ENCODE peak calls at places on chromosomes 6 and 20, in four cellular contexts. H, O, G and V are unnamed samples.

GRCh38 chr6:45668705-45669104 is 291.0 kb upstream of the SUPT3H start:
- DNase-seq in O (no peak), H (no peak), G (no peak), V (no peak)

GRCh38 chr6:37546141-37546871 is 46.6 kb upstream of the CCDC167 start:
- DNase-seq in H (peak; percentile 43), O (no peak), G (no peak), V (no peak)

GRCh38 chr20:17873410-17874270 is 95.0 kb downstream of the SNX5 start:
- DNase-seq in G (peak; percentile 35), O (no peak), H (no peak), V (peak; percentile 21)

GRCh38 chr6:37783025-37783825 is 36.3 kb upstream of the ZFAND3 start:
- DNase-seq in H (no peak), O (peak; percentile 36), G (no peak), V (no peak)

GRCh38 chr6:14035448-14035847 is 82.1 kb upstream of the CD83 start:
- DNase-seq in O (no peak), H (no peak), G (peak; percentile 18), V (peak; percentile 9)

GRCh38 chr6:149717255-149717587 is 680 bp downstream of the LATS1 start:
- DNase-seq in H (no peak), G (no peak), O (no peak), V (no peak)

GRCh38 chr20:31608256-31608980 is 3.3 kb downstream of the ID1 start:
- DNase-seq in G (peak; percentile 92), H (peak; percentile 80), O (no peak), V (peak; percentile 99)

GRCh38 chr6:88141641-88142298 is 24.4 kb downstream of the CNR1 start:
- DNase-seq in G (no peak), O (no peak), H (no peak), V (no peak)

GRCh38 chr6:149545258-149545753 is 537 bp downstream of the PPIL4 start:
- DNase-seq in O (peak; percentile 12), G (peak; percentile 30), H (peak; percentile 33), V (peak; percentile 24)

GRCh38 chr20:18322551-18322950 is 34.2 kb downstream of the ZNF133 start:
- DNase-seq in G (no peak), H (no peak), O (no peak), V (no peak)

GRCh38 chr6:135555550-135555949 is 58.0 kb upstream of the AHI1 start:
- DNase-seq in H (no peak), G (no peak), O (no peak), V (no peak)

GRCh38 chr20:25076731-25077609 is 5.0 kb downstream of the VSX1 start:
- DNase-seq in O (no peak), H (no peak), G (peak; percentile 72), V (peak; percentile 44)

GRCh38 chr6:142752348-142752747 is 192.6 kb downstream of the HIVEP2 start:
- DNase-seq in H (no peak), O (no peak), G (no peak), V (no peak)

GRCh38 chr20:44678990-44679611 is 27.6 kb upstream of the ADA start:
- DNase-seq in H (no peak), G (no peak), O (no peak), V (no peak)

GRCh38 chr6:146543211-146543939 is at the start of gene RAB32:
- DNase-seq in H (peak; percentile 87), G (peak; percentile 80), O (peak; percentile 68), V (peak; percentile 92)
- TF ChIP-seq CTCF in H (peak; percentile 62), G (peak; percentile 56), O (peak; percentile 76), V (peak; percentile 38)

GRCh38 chr6:40714576-40715500 is 127.7 kb upstream of the LRFN2 start:
- DNase-seq in H (no peak), O (no peak), G (no peak), V (peak; percentile 6)
- TF ChIP-seq CTCF in H (no peak), O (no peak), G (no peak), V (no peak)

GRCh38 chr6:55290736-55291135 is 36.5 kb upstream of the GFRAL start:
- DNase-seq in G (no peak), O (no peak), H (no peak), V (no peak)

DNA sequence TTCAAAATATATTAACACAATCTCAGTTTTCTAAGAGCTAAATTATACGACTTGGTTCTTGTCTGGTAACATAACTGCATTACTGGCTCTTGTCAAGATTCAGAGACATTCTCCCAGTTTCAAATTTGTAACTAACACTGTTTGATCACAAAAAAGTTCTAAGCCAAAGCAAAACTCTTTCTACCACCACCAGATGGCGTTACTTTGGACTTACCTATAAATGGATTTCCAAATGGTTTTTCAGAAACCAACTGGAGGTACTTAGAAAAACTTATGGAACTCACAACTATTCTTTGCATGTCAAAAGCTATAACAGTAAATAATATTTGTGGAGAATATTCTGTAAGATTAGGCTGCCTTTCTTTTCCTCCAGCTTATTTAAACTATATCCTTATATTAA is 34.2 kb upstream of the GFRAL start:
- DNase-seq in G (peak; percentile 3), H (no peak), O (no peak), V (no peak)
- TF ChIP-seq CTCF in G (peak; percentile 31), H (peak; percentile 22), O (peak; percentile 58), V (no peak)

DNA sequence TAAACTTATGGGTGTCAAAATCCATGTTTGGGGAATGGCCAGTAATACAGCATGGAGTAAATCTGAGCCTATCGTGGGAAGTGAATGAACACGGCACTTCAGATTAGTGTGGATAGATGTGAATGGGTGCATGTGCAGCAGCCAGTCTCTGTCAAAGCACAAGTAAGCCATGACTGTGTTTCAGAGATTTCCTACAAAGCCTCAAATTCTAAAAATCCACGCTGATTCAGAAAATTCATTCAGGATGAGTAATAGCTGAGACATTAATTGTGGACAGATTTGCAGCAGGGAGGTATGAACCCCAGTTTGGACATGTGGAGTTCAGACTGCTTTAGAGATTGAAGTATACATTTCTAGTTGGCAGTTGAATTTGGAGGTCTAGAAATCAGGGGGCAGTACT is 115.1 kb downstream of the QKI start:
- DNase-seq in O (no peak), H (no peak), G (peak; percentile 73), V (no peak)
- TF ChIP-seq CTCF in O (no peak), H (no peak), G (no peak), V (no peak)

DNA sequence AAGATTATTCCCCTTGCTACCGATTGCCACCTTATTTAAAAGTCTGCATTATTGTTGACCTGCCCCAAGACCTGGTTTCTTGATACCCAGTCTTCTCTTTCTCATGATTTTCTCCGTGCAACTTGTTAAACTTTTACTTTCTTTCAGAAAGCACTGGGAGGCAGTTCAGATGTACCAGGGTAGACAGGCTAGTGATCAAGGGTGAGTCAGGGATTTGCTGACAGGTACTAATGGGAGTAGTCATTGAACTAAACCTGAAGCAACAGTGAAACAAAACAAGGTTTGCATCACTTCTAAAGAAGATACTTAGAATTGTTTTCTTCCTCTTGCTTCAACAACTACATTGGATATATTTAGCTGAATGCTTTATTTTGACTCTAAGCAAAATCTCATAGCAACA is 124.4 kb downstream of the KCNQ5 start:
- DNase-seq in H (no peak), G (peak; percentile 70), O (no peak), V (no peak)
- TF ChIP-seq CTCF in H (no peak), G (no peak), O (no peak), V (no peak)

DNA sequence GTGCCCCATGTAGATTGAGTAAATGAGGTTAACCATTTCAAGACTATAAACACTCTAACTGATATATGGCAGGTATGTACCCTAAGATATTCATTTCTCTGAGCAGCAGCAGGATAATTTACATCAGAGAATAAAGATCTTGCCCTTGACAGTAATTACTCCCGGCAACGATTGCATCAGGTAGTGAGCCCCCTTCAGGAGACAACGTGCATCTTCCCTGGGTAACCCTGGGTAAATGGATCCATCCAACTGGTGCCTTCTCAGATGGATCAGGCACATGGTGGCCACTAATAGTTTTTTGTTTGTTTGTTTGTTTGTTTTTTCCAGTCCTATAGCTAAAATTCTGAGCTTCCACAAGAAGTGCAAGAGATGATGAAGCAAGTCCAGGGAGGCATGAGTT is 469.4 kb upstream of the SLC35B3 start:
- DNase-seq in G (no peak), H (no peak), O (no peak), V (no peak)
- TF ChIP-seq CTCF in G (no peak), H (peak; percentile 17), O (peak; percentile 43), V (no peak)

DNA sequence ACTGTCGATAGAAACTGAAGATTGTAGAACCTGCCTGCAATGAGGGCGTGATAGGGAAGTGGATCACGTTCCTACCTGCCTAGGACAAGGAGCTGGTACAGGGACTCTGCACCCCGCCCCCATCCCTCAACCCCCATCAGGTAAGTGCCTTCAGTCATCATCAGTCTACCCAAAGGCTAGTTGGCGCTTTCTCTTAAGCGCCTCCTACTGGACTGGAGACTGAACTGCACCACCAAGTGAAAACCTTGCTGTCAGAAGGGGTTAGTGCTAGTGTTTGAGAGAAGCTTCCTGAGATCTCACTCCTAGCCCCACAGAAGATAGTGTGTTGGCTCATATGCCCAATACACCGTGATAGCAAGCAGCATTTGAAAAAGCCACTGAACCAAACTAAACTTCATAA is 706.5 kb upstream of the MAN1A1 start:
- DNase-seq in O (no peak), G (no peak), H (no peak), V (no peak)
- TF ChIP-seq CTCF in O (peak; percentile 47), G (peak; percentile 14), H (peak; percentile 35), V (no peak)

DNA sequence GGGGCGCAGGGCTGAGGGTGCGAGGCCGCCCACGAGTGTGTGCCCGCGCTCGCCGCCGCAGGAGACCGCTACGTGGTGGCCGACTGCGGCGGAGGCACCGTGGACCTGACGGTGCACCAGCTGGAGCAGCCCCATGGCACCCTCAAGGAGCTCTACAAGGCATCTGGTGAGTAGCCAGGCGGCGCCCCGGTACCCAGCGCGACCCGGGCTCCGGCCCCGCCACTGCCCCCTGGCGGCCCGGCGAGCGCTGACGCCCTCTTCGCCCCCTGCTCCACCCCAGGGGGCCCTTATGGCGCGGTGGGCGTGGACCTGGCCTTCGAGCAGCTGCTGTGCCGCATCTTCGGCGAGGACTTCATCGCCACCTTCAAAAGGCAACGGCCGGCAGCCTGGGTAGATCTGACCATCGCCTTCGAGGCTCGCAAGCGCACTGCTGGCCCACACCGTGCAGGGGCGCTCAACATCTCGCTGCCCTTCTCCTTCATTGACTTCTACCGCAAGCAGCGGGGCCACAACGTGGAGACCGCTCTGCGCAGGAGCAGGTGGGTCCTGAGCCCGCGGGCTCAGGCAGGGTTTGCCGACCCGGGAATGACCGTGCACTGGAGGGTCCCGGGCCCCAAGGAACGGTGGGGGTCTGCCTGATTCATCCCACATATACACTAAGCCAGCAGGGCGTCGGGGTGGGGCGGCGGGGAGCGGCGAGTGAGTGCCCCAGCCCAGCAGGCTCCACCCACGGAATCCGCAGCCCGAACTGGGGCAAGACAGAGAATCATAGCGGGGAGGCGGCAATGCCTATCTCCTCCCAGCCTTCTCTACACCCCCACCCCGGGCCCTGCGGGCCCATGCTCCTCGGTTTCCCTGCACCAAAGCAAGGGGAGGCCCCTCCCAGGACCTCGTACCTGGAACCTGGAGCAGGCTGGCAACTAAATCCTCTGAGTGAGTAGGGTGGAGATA is 17.5 kb downstream of the HSPA12B start:
- DNase-seq in O (peak; percentile 68), H (peak; percentile 84), G (peak; percentile 61), V (peak; percentile 29)
- TF ChIP-seq CTCF in O (peak; percentile 86), H (peak; percentile 92), G (peak; percentile 81), V (peak; percentile 67)